ENCODE peak calls at places on chromosomes 7 and 10, in five cellular contexts. One of them, this sample, is unnamed.
A peak's percentile ranks its signal among the peaks of the same experiment; 100 is the strongest.

GRCh38 chr7:15461576-15461975 is 100.2 kb downstream of the AGMO start:
- DNase-seq in GM10248: no peak
- DNase-seq in HFFc6: peak; percentile 91
- DNase-seq in fibroblast of pulmonary artery: peak; percentile 83
- DNase-seq in AG04450: peak; percentile 77
- DNase-seq in this sample: no peak

GRCh38 chr10:132146271-132146671 is 40.5 kb upstream of the DPYSL4 start:
- DNase-seq in GM10248: no peak
- DNase-seq in fibroblast of pulmonary artery: no peak
- DNase-seq in HFFc6: no peak
- DNase-seq in AG04450: no peak
- DNase-seq in this sample: no peak

GRCh38 chr10:22389856-22390589 is 44.7 kb downstream of the SPAG6 start:
- DNase-seq in fibroblast of pulmonary artery: no peak
- DNase-seq in HFFc6: no peak
- DNase-seq in GM10248: no peak
- DNase-seq in AG04450: no peak
- DNase-seq in this sample: no peak

GRCh38 chr10:50469778-50470193 is 154.0 kb downstream of the SGMS1 start:
- DNase-seq in AG04450: no peak
- DNase-seq in fibroblast of pulmonary artery: peak; percentile 26
- DNase-seq in HFFc6: no peak
- DNase-seq in GM10248: no peak
- DNase-seq in this sample: no peak

GRCh38 chr7:116499168-116500070 is at the start of gene CAV2:
- DNase-seq in fibroblast of pulmonary artery: peak; percentile 53
- DNase-seq in GM10248: peak; percentile 39
- DNase-seq in HFFc6: peak; percentile 50
- DNase-seq in AG04450: no peak
- DNase-seq in this sample: peak; percentile 54

GRCh38 chr7:50264908-50265307 is 39.6 kb upstream of the IKZF1 start:
- DNase-seq in GM10248: no peak
- DNase-seq in AG04450: no peak
- DNase-seq in fibroblast of pulmonary artery: no peak
- DNase-seq in HFFc6: no peak
- DNase-seq in this sample: no peak

GRCh38 chr10:6525599-6526160 is 54.4 kb downstream of the PRKCQ start:
- DNase-seq in GM10248: no peak
- DNase-seq in fibroblast of pulmonary artery: peak; percentile 3
- DNase-seq in AG04450: no peak
- DNase-seq in HFFc6: no peak
- DNase-seq in this sample: no peak

GRCh38 chr7:23530901-23531793 is 634 bp downstream of the TRA2A start:
- DNase-seq in AG04450: peak; percentile 7
- DNase-seq in HFFc6: peak; percentile 61
- DNase-seq in GM10248: peak; percentile 43
- DNase-seq in fibroblast of pulmonary artery: peak; percentile 73
- DNase-seq in this sample: peak; percentile 19

GRCh38 chr7:80257751-80258150 is 123.1 kb downstream of the GNAI1 start:
- DNase-seq in fibroblast of pulmonary artery: no peak
- DNase-seq in AG04450: no peak
- DNase-seq in HFFc6: peak; percentile 21
- DNase-seq in GM10248: no peak
- DNase-seq in this sample: no peak

GRCh38 chr10:29861811-29862505 is 197.4 kb downstream of the JCAD start:
- DNase-seq in AG04450: no peak
- DNase-seq in fibroblast of pulmonary artery: no peak
- DNase-seq in HFFc6: no peak
- DNase-seq in GM10248: no peak
- DNase-seq in this sample: no peak

GRCh38 chr7:11374629-11375028 is 401.0 kb downstream of the PHF14 start:
- DNase-seq in GM10248: no peak
- DNase-seq in fibroblast of pulmonary artery: no peak
- DNase-seq in AG04450: no peak
- DNase-seq in HFFc6: no peak
- DNase-seq in this sample: no peak

GRCh38 chr10:266974-267425 is 131.7 kb downstream of the ZMYND11 start:
- DNase-seq in fibroblast of pulmonary artery: peak; percentile 69
- DNase-seq in GM10248: no peak
- DNase-seq in AG04450: no peak
- DNase-seq in HFFc6: no peak
- DNase-seq in this sample: no peak

GRCh38 chr7:151075978-151076426 is 4.6 kb downstream of the FASTK start:
- DNase-seq in HFFc6: no peak
- DNase-seq in AG04450: no peak
- DNase-seq in GM10248: no peak
- DNase-seq in fibroblast of pulmonary artery: no peak
- DNase-seq in this sample: no peak

GRCh38 chr7:151075662-151075971 is 5.0 kb downstream of the FASTK start:
- DNase-seq in fibroblast of pulmonary artery: no peak
- DNase-seq in HFFc6: no peak
- DNase-seq in AG04450: no peak
- DNase-seq in GM10248: no peak
- DNase-seq in this sample: no peak

GRCh38 chr7:151078233-151079040 is 2.2 kb downstream of the FASTK start:
- DNase-seq in HFFc6: no peak
- DNase-seq in AG04450: no peak
- DNase-seq in GM10248: no peak
- DNase-seq in fibroblast of pulmonary artery: no peak
- DNase-seq in this sample: no peak

GRCh38 chr7:151077705-151078232 is 2.8 kb downstream of the FASTK start:
- DNase-seq in HFFc6: peak; percentile 39
- DNase-seq in fibroblast of pulmonary artery: no peak
- DNase-seq in AG04450: no peak
- DNase-seq in GM10248: no peak
- DNase-seq in this sample: no peak

DNA sequence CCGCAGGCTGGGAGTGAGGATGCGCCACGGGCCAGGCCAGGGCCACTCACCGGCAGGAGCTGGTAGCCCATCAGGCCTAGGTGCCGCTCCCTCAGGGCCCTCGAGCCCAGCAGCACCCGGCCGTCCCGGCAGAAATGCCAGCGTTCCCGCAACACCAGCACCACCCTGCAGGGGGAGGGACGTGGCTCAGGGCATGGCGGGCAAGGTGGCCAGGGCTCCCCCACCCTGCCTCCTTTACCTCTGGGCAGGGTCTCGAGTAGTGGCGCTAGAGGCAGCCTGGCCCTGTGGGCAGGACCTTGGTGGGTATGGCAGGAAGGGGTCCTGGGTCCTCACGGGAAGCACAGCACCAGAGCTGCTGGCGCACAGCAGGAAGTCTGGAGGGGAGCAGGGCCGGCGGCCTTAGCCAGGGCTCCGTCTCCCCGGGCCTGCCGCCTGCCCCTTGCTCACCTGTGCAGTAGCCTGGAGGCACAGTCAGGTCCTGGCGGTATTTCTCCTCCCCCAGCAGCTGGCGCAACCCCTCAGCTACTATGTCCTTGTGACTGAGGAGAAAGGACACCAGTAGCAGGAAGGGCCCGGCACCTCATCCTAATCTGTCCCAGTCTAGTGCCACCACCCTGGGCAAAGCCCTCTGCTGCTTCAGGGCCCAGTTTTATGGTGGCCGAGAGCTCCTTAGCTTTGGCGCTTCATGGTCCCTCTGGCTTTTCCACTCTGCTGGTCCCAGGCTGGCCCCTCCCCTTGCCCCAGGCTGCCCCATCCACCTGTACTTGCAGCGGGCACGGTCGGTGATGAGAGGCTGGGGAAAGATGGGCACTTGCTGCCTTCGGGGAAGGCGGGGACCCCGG is 3.5 kb downstream of the FASTK start:
- DNase-seq in HFFc6: no peak
- DNase-seq in AG04450: no peak
- DNase-seq in GM10248: no peak
- DNase-seq in fibroblast of pulmonary artery: no peak
- DNase-seq in this sample: no peak
- TF ChIP-seq CTCF in HFFc6: peak; percentile 71
- TF ChIP-seq CTCF in AG04450: peak; percentile 52
- TF ChIP-seq CTCF in GM10248: no peak
- TF ChIP-seq CTCF in fibroblast of pulmonary artery: peak; percentile 33
- TF ChIP-seq CTCF in this sample: no peak

DNA sequence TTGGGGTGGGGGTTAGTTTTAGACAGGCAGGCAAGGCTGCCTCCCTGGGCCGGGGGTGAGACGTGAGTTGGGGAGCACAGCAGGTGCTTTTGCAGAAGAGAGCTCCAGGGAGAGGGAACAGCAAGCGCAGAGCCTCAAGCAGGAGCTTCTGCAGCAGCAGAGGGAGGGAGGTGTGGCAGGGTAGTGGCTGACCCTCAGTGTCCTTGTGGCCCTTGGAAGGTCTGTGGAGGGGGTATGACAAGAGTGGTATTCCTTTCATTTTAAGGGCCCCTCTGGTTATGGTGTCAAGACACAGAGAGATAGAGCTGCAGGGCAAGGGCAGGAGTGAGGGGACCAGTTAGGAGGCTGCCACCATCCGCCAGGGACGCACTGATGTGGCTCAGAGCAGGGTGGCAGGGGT is 138.9 kb downstream of the EBF3 start:
- DNase-seq in HFFc6: no peak
- DNase-seq in AG04450: no peak
- DNase-seq in fibroblast of pulmonary artery: no peak
- DNase-seq in GM10248: no peak
- DNase-seq in this sample: no peak
- TF ChIP-seq CTCF in HFFc6: no peak
- TF ChIP-seq CTCF in AG04450: no peak
- TF ChIP-seq CTCF in fibroblast of pulmonary artery: no peak
- TF ChIP-seq CTCF in GM10248: no peak
- TF ChIP-seq CTCF in this sample: no peak

GRCh38 chr7:134959810-134960209 is 26.5 kb upstream of the AGBL3 start:
- DNase-seq in fibroblast of pulmonary artery: no peak
- DNase-seq in HFFc6: no peak
- DNase-seq in AG04450: no peak
- DNase-seq in GM10248: no peak
- DNase-seq in this sample: no peak
- TF ChIP-seq CTCF in fibroblast of pulmonary artery: no peak
- TF ChIP-seq CTCF in HFFc6: no peak
- TF ChIP-seq CTCF in AG04450: no peak
- TF ChIP-seq CTCF in GM10248: no peak
- TF ChIP-seq CTCF in this sample: no peak

GRCh38 chr10:92847185-92847864 is 995 bp upstream of the EXOC6 start:
- DNase-seq in AG04450: no peak
- DNase-seq in HFFc6: peak; percentile 4
- DNase-seq in fibroblast of pulmonary artery: peak; percentile 53
- DNase-seq in GM10248: no peak
- DNase-seq in this sample: no peak

GRCh38 chr10:92848037-92848440 is 281 bp upstream of the EXOC6 start:
- DNase-seq in HFFc6: no peak
- DNase-seq in fibroblast of pulmonary artery: no peak
- DNase-seq in GM10248: no peak
- DNase-seq in AG04450: no peak
- DNase-seq in this sample: no peak

GRCh38 chr10:92849576-92850090 is 1.3 kb downstream of the EXOC6 start:
- DNase-seq in GM10248: no peak
- DNase-seq in HFFc6: no peak
- DNase-seq in AG04450: no peak
- DNase-seq in fibroblast of pulmonary artery: no peak
- DNase-seq in this sample: no peak

GRCh38 chr10:92849234-92849525 is 860 bp downstream of the EXOC6 start:
- DNase-seq in GM10248: no peak
- DNase-seq in HFFc6: no peak
- DNase-seq in fibroblast of pulmonary artery: peak; percentile 31
- DNase-seq in AG04450: no peak
- DNase-seq in this sample: no peak

DNA sequence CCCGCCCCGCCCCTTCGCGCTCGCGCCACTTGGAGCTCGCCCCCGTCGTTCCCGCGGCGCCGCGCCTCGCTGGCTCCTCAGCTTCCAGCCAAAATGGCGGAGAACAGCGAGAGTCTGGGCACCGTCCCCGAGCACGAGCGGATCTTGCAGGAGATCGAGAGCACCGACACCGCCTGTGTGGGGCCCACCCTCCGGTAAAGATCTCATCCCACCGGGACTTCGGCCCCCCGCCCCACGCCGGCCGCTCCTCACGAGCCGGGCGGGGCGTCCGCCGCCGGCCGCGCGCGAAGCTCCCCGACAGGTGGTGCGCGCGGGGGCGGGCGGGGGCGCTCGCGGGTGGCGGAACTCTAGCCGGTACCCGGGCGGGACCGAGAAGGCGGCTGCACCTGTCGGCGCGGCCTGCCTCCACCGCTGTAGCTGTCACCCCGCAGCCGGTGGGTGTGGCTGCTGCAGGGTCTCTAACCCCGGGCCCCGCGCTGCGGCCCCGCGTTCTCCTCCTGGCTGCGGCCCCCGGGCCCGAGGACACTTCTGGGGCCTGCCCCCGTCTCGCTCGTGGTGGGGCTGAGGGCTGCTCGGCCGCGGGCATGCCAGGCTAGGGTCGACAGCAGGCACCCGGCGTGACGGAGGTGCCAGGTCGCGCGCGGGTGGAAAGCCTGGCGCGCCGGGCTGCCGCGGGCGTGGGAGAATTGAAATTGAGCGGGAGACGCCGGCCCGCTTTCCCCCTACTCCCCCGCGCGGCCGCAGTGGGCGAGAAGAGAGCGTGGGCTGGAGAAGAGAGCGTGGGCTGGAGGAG is at the start of gene EXOC6:
- DNase-seq in fibroblast of pulmonary artery: peak; percentile 79
- DNase-seq in HFFc6: peak; percentile 52
- DNase-seq in GM10248: peak; percentile 91
- DNase-seq in AG04450: no peak
- DNase-seq in this sample: peak; percentile 95
- TF ChIP-seq CTCF in fibroblast of pulmonary artery: no peak
- TF ChIP-seq CTCF in HFFc6: peak; percentile 51
- TF ChIP-seq CTCF in GM10248: peak; percentile 6
- TF ChIP-seq CTCF in AG04450: peak; percentile 9
- TF ChIP-seq CTCF in this sample: no peak

GRCh38 chr10:27369832-27370231 is 129.2 kb upstream of the ACBD5 start:
- DNase-seq in HFFc6: no peak
- DNase-seq in fibroblast of pulmonary artery: peak; percentile 15
- DNase-seq in GM10248: no peak
- DNase-seq in AG04450: no peak
- DNase-seq in this sample: no peak
- TF ChIP-seq CTCF in HFFc6: peak; percentile 74
- TF ChIP-seq CTCF in fibroblast of pulmonary artery: peak; percentile 22
- TF ChIP-seq CTCF in GM10248: no peak
- TF ChIP-seq CTCF in AG04450: peak; percentile 32
- TF ChIP-seq CTCF in this sample: no peak

GRCh38 chr7:110839866-110840265 is 251.1 kb upstream of the LRRN3 start:
- DNase-seq in fibroblast of pulmonary artery: peak; percentile 78
- DNase-seq in AG04450: peak; percentile 32
- DNase-seq in GM10248: no peak
- DNase-seq in HFFc6: no peak
- DNase-seq in this sample: no peak
- TF ChIP-seq CTCF in fibroblast of pulmonary artery: peak; percentile 39
- TF ChIP-seq CTCF in AG04450: peak; percentile 45
- TF ChIP-seq CTCF in GM10248: no peak
- TF ChIP-seq CTCF in HFFc6: peak; percentile 12
- TF ChIP-seq CTCF in this sample: no peak